ENCODE peak calls at places on chromosomes 12 and 14, in nine cellular contexts. W is cardiac muscle cell; V is dermis microvascular lymphatic vessel endothelial cell; B is aorta; O is GM10248; K is stimulated activated CD4-positive, alpha-beta T cell treated with anti-CD3 and anti-CD28 coated beads, Interleukin-2, amount 100 ng/mL, for 48 hours; C is foreskin fibroblast; J is dorsolateral prefrontal cortex; E is NCI-H1105 treated with DMSO at 0.1 percent for 48 hours. Z is an unnamed sample.

GRCh38 chr12:49900371-49900770 is 3.3 kb downstream of the FAIM2 start:
- DNase-seq in J (no peak), W (no peak), C (no peak), O (no peak), E (no peak), B (peak), V (no peak), K (no peak), Z (no peak)

GRCh38 chr14:90355540-90356518 is 24.1 kb upstream of the NRDE2 start:
- DNase-seq in V (no peak), K (no peak), W (no peak), O (no peak), B (no peak), E (no peak), J (no peak), C (no peak), Z (no peak)

GRCh38 chr14:104184911-104185499 is 46.6 kb downstream of the KIF26A start:
- DNase-seq in W (no peak), C (no peak), E (no peak), B (no peak), O (no peak), K (no peak), J (no peak), V (peak), Z (no peak)

GRCh38 chr14:64464695-64465094 is 604 bp upstream of the AKAP5 start:
- DNase-seq in K (no peak), E (peak), O (no peak), C (no peak), V (no peak), W (no peak), B (no peak), J (no peak), Z (no peak)

GRCh38 chr14:45134051-45134958 is at the start of gene FKBP3:
- DNase-seq in W (peak), B (peak), E (peak), V (peak), J (peak), K (peak), C (peak), O (peak), Z (peak)

GRCh38 chr14:22403286-22403685 is 185.7 kb downstream of the DAD1 start:
- DNase-seq in C (no peak), B (no peak), K (no peak), O (no peak), W (no peak), E (no peak), J (no peak), V (no peak), Z (no peak)

GRCh38 chr12:102612008-102612407 is 131.6 kb upstream of the IGF1 start:
- DNase-seq in K (no peak), O (no peak), J (no peak), V (no peak), E (no peak), W (no peak), B (no peak), C (no peak), Z (no peak)

GRCh38 chr12:128336506-128336905 is 69.5 kb downstream of the TMEM132C start:
- DNase-seq in W (no peak), O (no peak), E (no peak), K (no peak), C (no peak), J (no peak), B (no peak), V (no peak), Z (no peak)

GRCh38 chr12:47033797-47034555 is 45.4 kb upstream of the PCED1B start:
- DNase-seq in E (no peak), J (no peak), C (no peak), W (no peak), K (no peak), V (no peak), O (no peak), B (no peak), Z (no peak)